ENCODE peak calls at places on chromosomes 2 and 18, in four cellular contexts. One of them, this sample, is unnamed.

GRCh38 chr2:233349005-233349998 is 5.0 kb upstream of the DGKD start:
- DNase-seq in activated CD8-positive, alpha-beta memory T cell treated with anti-CD3 and anti-CD28 coated beads, Interleukin-2, amount 50 U/mL, for 4 hours: no peak
- DNase-seq in Caki2: no peak
- DNase-seq in EH: no peak
- DNase-seq in this sample: no peak

GRCh38 chr2:222568866-222569265 is 87.0 kb downstream of the FARSB start:
- DNase-seq in EH: peak
- DNase-seq in Caki2: no peak
- DNase-seq in activated CD8-positive, alpha-beta memory T cell treated with anti-CD3 and anti-CD28 coated beads, Interleukin-2, amount 50 U/mL, for 4 hours: no peak
- DNase-seq in this sample: peak

GRCh38 chr2:120846406-120847095 is 110.9 kb downstream of the GLI2 start:
- DNase-seq in Caki2: no peak
- DNase-seq in EH: no peak
- DNase-seq in activated CD8-positive, alpha-beta memory T cell treated with anti-CD3 and anti-CD28 coated beads, Interleukin-2, amount 50 U/mL, for 4 hours: no peak
- DNase-seq in this sample: no peak

GRCh38 chr2:27723372-27724144 is 48.0 kb upstream of the MRPL33 start:
- DNase-seq in EH: peak
- DNase-seq in Caki2: peak
- DNase-seq in activated CD8-positive, alpha-beta memory T cell treated with anti-CD3 and anti-CD28 coated beads, Interleukin-2, amount 50 U/mL, for 4 hours: no peak
- DNase-seq in this sample: peak

GRCh38 chr2:1675633-1676032 is 68.7 kb downstream of the PXDN start:
- DNase-seq in activated CD8-positive, alpha-beta memory T cell treated with anti-CD3 and anti-CD28 coated beads, Interleukin-2, amount 50 U/mL, for 4 hours: no peak
- DNase-seq in Caki2: peak
- DNase-seq in EH: peak
- DNase-seq in this sample: peak

GRCh38 chr2:69642709-69643601 is 584 bp downstream of the AAK1 start:
- DNase-seq in Caki2: peak
- DNase-seq in activated CD8-positive, alpha-beta memory T cell treated with anti-CD3 and anti-CD28 coated beads, Interleukin-2, amount 50 U/mL, for 4 hours: peak
- DNase-seq in EH: peak
- DNase-seq in this sample: peak

GRCh38 chr2:222668755-222669154 is 2.7 kb upstream of the MOGAT1 start:
- DNase-seq in activated CD8-positive, alpha-beta memory T cell treated with anti-CD3 and anti-CD28 coated beads, Interleukin-2, amount 50 U/mL, for 4 hours: no peak
- DNase-seq in Caki2: no peak
- DNase-seq in EH: no peak
- DNase-seq in this sample: no peak

GRCh38 chr2:60262178-60262577 is 291.3 kb downstream of the BCL11A start:
- DNase-seq in Caki2: no peak
- DNase-seq in EH: no peak
- DNase-seq in activated CD8-positive, alpha-beta memory T cell treated with anti-CD3 and anti-CD28 coated beads, Interleukin-2, amount 50 U/mL, for 4 hours: no peak
- DNase-seq in this sample: no peak

GRCh38 chr18:78621141-78621540 is 358.5 kb upstream of the SALL3 start:
- DNase-seq in EH: no peak
- DNase-seq in activated CD8-positive, alpha-beta memory T cell treated with anti-CD3 and anti-CD28 coated beads, Interleukin-2, amount 50 U/mL, for 4 hours: no peak
- DNase-seq in Caki2: no peak
- DNase-seq in this sample: no peak

GRCh38 chr18:26458526-26459232 is 89.7 kb downstream of the KCTD1 start:
- DNase-seq in activated CD8-positive, alpha-beta memory T cell treated with anti-CD3 and anti-CD28 coated beads, Interleukin-2, amount 50 U/mL, for 4 hours: no peak
- DNase-seq in EH: peak
- DNase-seq in Caki2: no peak
- DNase-seq in this sample: peak

GRCh38 chr2:171432969-171433762 is 624 bp downstream of the METTL8 start:
- DNase-seq in Caki2: peak
- DNase-seq in activated CD8-positive, alpha-beta memory T cell treated with anti-CD3 and anti-CD28 coated beads, Interleukin-2, amount 50 U/mL, for 4 hours: peak
- DNase-seq in EH: no peak
- DNase-seq in this sample: peak

GRCh38 chr18:5395860-5396448 is 100.4 kb upstream of the ZBTB14 start:
- DNase-seq in EH: no peak
- DNase-seq in Caki2: no peak
- DNase-seq in activated CD8-positive, alpha-beta memory T cell treated with anti-CD3 and anti-CD28 coated beads, Interleukin-2, amount 50 U/mL, for 4 hours: no peak
- DNase-seq in this sample: no peak

GRCh38 chr2:46299365-46300263 is 2.4 kb downstream of the EPAS1 start:
- DNase-seq in Caki2: no peak
- DNase-seq in EH: peak
- DNase-seq in activated CD8-positive, alpha-beta memory T cell treated with anti-CD3 and anti-CD28 coated beads, Interleukin-2, amount 50 U/mL, for 4 hours: no peak
- DNase-seq in this sample: peak

GRCh38 chr18:13577091-13577697 is 149.2 kb downstream of the FAM210A start:
- DNase-seq in activated CD8-positive, alpha-beta memory T cell treated with anti-CD3 and anti-CD28 coated beads, Interleukin-2, amount 50 U/mL, for 4 hours: no peak
- DNase-seq in EH: peak
- DNase-seq in Caki2: no peak
- DNase-seq in this sample: peak

This sample was measured in GM23248.